ENCODE peak calls at places on chromosomes 11 and 22, in four cellular contexts. Y is bronchial epithelial cell, O is kidney, F is fibroblast of lung. E is an unnamed sample.

GRCh38 chr22:27307545-27308279 is 493.8 kb downstream of the MN1 start:
- DNase-seq in F (no peak), Y (no peak), O (no peak), E (no peak)

GRCh38 chr11:10666556-10666955 is 27.0 kb downstream of the IRAG1 start:
- DNase-seq in Y (peak), F (peak), O (no peak), E (peak)

GRCh38 chr22:35376728-35377472 is 4.0 kb upstream of the HMOX1 start:
- DNase-seq in O (peak), F (peak), Y (peak), E (peak)

GRCh38 chr22:35783943-35784614 is 66.4 kb downstream of the APOL5 start:
- DNase-seq in F (no peak), O (no peak), Y (peak), E (peak)

GRCh38 chr11:93967944-93968343 is 53.2 kb upstream of the HEPHL1 start:
- DNase-seq in Y (no peak), F (no peak), O (no peak), E (no peak)

GRCh38 chr22:22710719-22711531 is 66.5 kb downstream of the GGTLC2 start:
- DNase-seq in O (peak), F (no peak), Y (no peak), E (peak)

GRCh38 chr11:67316882-67317364 is 13.6 kb downstream of the SSH3 start:
- DNase-seq in F (peak), Y (peak), O (no peak), E (peak)

GRCh38 chr11:128551641-128552335 is 35.6 kb downstream of the ETS1 start:
- DNase-seq in O (no peak), Y (no peak), F (no peak), E (peak)

GRCh38 chr11:122253541-122254317 is 137.7 kb upstream of the BLID start:
- DNase-seq in F (peak), Y (peak), O (no peak), E (peak)

GRCh38 chr11:65279713-65280459 is 18.1 kb downstream of the POLA2 start:
- DNase-seq in O (no peak), Y (peak), F (peak), E (peak)

GRCh38 chr22:48185071-48185470 is 1422.6 kb downstream of the TBC1D22A start:
- DNase-seq in O (no peak), Y (no peak), F (no peak), E (no peak)

GRCh38 chr22:46072030-46072881 is 78.1 kb upstream of the PPARA start:
- DNase-seq in O (peak), F (no peak), Y (peak), E (peak)

GRCh38 chr22:31945971-31946680 is 1.8 kb downstream of the YWHAH start:
- DNase-seq in F (no peak), O (no peak), Y (no peak), E (no peak)

DNA sequence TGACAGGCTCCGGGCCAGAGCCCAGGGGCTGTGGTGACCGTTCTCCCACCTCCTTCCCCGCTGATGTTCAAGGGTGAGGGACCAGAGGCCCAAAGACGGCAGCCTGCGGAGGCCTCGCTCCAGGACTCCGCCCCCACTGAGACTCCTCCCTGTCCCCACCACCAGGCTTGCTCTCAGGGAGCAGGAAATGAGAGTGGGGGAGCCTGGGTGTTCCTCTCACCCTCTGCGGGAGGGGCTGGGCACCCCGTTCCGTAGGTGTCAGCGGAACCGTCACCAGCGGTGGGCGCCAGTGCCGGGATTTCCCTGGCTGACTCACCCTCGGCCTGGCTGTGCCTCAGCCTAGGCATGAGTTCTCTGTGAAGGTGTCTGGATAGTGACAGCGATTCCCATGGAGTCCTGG is 15.7 kb downstream of the DAGLA start:
- DNase-seq in O (peak), Y (peak), F (peak), E (peak)
- TF ChIP-seq CTCF in O (no peak), Y (peak), F (no peak), E (no peak)

DNA sequence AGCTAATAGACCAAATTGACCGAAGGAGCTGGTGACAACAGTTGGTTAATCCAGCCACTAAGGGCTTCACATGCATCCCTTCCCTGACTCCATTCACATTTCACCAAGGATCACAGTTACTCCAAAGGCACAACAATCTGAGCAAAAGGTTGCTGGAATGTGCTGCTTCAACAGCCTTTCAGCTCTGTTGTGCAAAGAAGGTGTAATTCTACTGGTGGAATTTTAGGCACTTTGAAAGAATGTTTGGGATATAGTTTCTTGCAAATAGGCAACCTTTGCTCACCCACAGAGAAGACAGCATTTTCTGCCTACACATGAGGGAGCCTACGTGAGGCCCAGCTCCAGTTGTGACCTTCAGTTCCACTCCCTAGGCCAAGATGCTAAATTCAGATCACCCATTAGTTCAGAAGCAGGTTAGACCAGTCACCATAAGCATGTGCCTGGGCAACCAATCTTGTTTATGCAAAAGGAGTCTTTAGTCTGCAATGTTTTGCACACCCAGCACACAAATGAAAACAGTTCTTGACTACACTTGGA is 21.6 kb upstream of the FCHSD2 start:
- DNase-seq in Y (no peak), O (peak), F (no peak), E (no peak)
- H3K4me3 ChIP-seq in Y (no peak), O (no peak), F (no peak), E (no peak)

DNA sequence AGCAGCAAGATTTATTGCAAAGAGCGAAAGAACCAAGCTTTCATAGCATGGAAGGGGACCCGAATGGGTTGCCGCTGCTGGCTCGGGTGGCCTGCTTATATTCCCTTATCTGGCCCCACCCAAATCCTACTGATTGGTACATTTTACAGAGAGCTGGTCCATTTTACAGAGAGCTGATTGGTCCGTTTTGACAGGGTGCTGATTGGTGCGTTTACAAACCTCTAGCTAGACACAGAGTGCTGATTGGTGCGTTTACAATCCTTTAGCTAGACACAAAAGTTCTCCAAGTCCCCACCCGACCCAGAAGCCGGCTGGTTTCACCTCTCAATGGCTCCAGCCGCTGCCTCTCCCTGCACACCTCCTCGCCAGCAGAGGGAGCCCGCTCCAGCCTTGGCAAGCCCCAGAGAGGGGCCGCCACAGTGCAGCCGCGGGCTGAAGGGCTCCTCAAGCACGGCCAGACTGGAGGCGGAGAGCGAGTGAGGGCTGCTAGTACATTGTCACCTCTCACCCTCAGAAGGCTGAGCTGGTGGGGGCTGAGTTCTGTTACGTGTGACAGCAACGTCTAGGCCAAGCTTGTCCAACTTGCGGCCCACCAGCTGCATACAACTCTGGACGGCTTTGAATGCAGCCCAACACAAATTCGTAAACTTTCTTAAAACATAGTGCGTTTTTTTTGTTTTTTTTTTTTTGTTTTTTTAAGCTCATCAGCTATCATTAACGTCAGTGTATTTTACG is 8.7 kb downstream of the PTH start:
- DNase-seq in F (peak), Y (peak), O (peak), E (peak)
- TF ChIP-seq CTCF in F (peak), Y (peak), O (peak), E (peak)

GRCh38 chr11:134993691-134994243 is 581.7 kb upstream of the B3GAT1 start:
- DNase-seq in O (no peak), Y (no peak), F (no peak), E (no peak)
- H3K4me3 ChIP-seq in O (no peak), Y (no peak), F (no peak), E (no peak)

E was measured in fibroblast of mammary gland.